ENCODE peak calls at places on chromosome 10, in ten cellular contexts. J is neural progenitor cell; N is GM12865; O is hepatocyte; T is neural crest cell; Z is HL-60; U is adrenal gland; E is CD4-positive, alpha-beta T cell; S is PC-9; C is cardiac muscle cell. K is an unnamed sample.

GRCh38 chr10:6987536-6987945 is 407.5 kb upstream of the PRKCQ start:
- DNase-seq in T (peak; percentile 40), U (no peak), O (no peak), Z (no peak), C (no peak), S (no peak), E (no peak), J (no peak), N (no peak), K (no peak)

GRCh38 chr10:1149793-1150637 is 93.8 kb downstream of the WDR37 start:
- DNase-seq in E (no peak), Z (peak; percentile 2), J (no peak), C (peak; percentile 77), T (no peak), S (no peak), U (peak; percentile 70), N (no peak), O (peak; percentile 46), K (no peak)

GRCh38 chr10:102120987-102121738 is 995 bp upstream of the LDB1 start:
- DNase-seq in N (no peak), C (peak; percentile 95), T (peak; percentile 51), S (no peak), J (peak; percentile 89), Z (no peak), E (no peak), U (peak; percentile 85), O (peak; percentile 85), K (peak; percentile 79)

GRCh38 chr10:91521444-91521843 is 111.3 kb downstream of the HECTD2 start:
- DNase-seq in T (no peak), N (no peak), Z (no peak), C (peak; percentile 49), U (no peak), S (no peak), O (no peak), J (no peak), E (no peak), K (no peak)

GRCh38 chr10:8325417-8325980 is 271.0 kb downstream of the GATA3 start:
- DNase-seq in Z (no peak), S (no peak), E (no peak), O (no peak), C (no peak), J (no peak), N (no peak), U (no peak), T (no peak), K (no peak)

GRCh38 chr10:114970515-114970914 is 32.5 kb downstream of the TRUB1 start:
- DNase-seq in U (peak; percentile 55), O (no peak), Z (no peak), N (no peak), S (no peak), J (peak; percentile 23), C (no peak), T (no peak), E (no peak), K (peak; percentile 15)

GRCh38 chr10:103193820-103194529 is 903 bp upstream of the NT5C2 start:
- DNase-seq in S (peak; percentile 15), J (peak; percentile 31), U (peak; percentile 65), E (no peak), O (no peak), T (no peak), C (peak; percentile 83), Z (peak; percentile 69), N (peak; percentile 74), K (no peak)

GRCh38 chr10:132142396-132143161 is 44.2 kb upstream of the DPYSL4 start:
- DNase-seq in U (peak; percentile 64), J (peak; percentile 71), N (peak; percentile 9), T (peak; percentile 65), S (peak; percentile 8), C (peak; percentile 27), O (peak; percentile 73), E (peak; percentile 32), Z (no peak), K (peak; percentile 74)

GRCh38 chr10:97479939-97480338 is 18.3 kb downstream of the MMS19 start:
- DNase-seq in N (no peak), J (peak; percentile 84), C (no peak), Z (no peak), U (no peak), T (peak; percentile 29), S (no peak), E (no peak), O (no peak), K (peak; percentile 24)

GRCh38 chr10:78377362-78377761 is 343.7 kb downstream of the RPS24 start:
- DNase-seq in T (no peak), U (no peak), E (no peak), O (peak; percentile 29), N (no peak), Z (no peak), S (no peak), C (peak; percentile 40), J (peak; percentile 60), K (no peak)

GRCh38 chr10:11742009-11742778 is at the start of gene ECHDC3:
- DNase-seq in E (peak; percentile 41), U (no peak), C (peak; percentile 60), T (peak; percentile 26), S (peak; percentile 24), N (peak; percentile 49), J (peak; percentile 62), O (peak; percentile 42), Z (no peak), K (peak; percentile 58)

GRCh38 chr10:1097436-1097835 is 41.3 kb downstream of the WDR37 start:
- DNase-seq in N (no peak), J (no peak), T (no peak), Z (no peak), S (no peak), E (no peak), U (peak; percentile 41), C (no peak), O (no peak), K (no peak)

GRCh38 chr10:91022924-91023707 is 102.2 kb upstream of the ANKRD1 start:
- DNase-seq in O (no peak), E (no peak), Z (no peak), U (no peak), J (no peak), S (no peak), N (no peak), T (no peak), C (peak; percentile 62), K (no peak)

GRCh38 chr10:86038371-86038770 is 328.2 kb downstream of the GRID1 start:
- DNase-seq in C (no peak), S (no peak), E (no peak), T (no peak), Z (no peak), J (no peak), U (peak; percentile 24), O (no peak), N (no peak), K (no peak)

GRCh38 chr10:114665873-114666272 is 7.8 kb upstream of the ABLIM1 start:
- DNase-seq in U (no peak), T (no peak), S (no peak), Z (no peak), O (no peak), E (no peak), J (no peak), C (no peak), N (no peak), K (no peak)

GRCh38 chr10:121580276-121581116 is 17.7 kb downstream of the FGFR2 start:
- DNase-seq in O (no peak), J (peak; percentile 51), S (no peak), T (no peak), Z (no peak), N (no peak), E (no peak), C (no peak), U (no peak), K (peak; percentile 63)

GRCh38 chr10:90276894-90277447 is 575.6 kb downstream of the KIF20B start:
- DNase-seq in J (no peak), N (no peak), E (no peak), Z (no peak), O (no peak), C (peak; percentile 86), S (no peak), T (no peak), U (no peak), K (no peak)

GRCh38 chr10:110279062-110279986 is 25.4 kb downstream of the SMNDC1 start:
- DNase-seq in Z (peak; percentile 69), S (peak; percentile 20), U (peak; percentile 88), J (peak; percentile 55), N (peak; percentile 68), O (peak; percentile 69), T (peak; percentile 17), C (peak; percentile 82), E (peak; percentile 9), K (peak; percentile 27)
- TF ChIP-seq CTCF in Z (peak; percentile 63), S (peak; percentile 68), U (peak; percentile 90), J (peak; percentile 75), N (peak; percentile 63), O (peak; percentile 80), T (peak; percentile 87), C (peak; percentile 78), E (peak; percentile 70), K (peak; percentile 64)

GRCh38 chr10:76315240-76315639 is 883.8 kb downstream of the LRMDA start:
- DNase-seq in E (no peak), N (no peak), J (no peak), T (no peak), Z (no peak), O (no peak), S (no peak), C (no peak), U (no peak), K (no peak)
- TF ChIP-seq CTCF in E (no peak), N (peak; percentile 8), J (peak; percentile 15), T (no peak), Z (no peak), O (no peak), S (no peak), C (no peak), U (no peak), K (no peak)

DNA sequence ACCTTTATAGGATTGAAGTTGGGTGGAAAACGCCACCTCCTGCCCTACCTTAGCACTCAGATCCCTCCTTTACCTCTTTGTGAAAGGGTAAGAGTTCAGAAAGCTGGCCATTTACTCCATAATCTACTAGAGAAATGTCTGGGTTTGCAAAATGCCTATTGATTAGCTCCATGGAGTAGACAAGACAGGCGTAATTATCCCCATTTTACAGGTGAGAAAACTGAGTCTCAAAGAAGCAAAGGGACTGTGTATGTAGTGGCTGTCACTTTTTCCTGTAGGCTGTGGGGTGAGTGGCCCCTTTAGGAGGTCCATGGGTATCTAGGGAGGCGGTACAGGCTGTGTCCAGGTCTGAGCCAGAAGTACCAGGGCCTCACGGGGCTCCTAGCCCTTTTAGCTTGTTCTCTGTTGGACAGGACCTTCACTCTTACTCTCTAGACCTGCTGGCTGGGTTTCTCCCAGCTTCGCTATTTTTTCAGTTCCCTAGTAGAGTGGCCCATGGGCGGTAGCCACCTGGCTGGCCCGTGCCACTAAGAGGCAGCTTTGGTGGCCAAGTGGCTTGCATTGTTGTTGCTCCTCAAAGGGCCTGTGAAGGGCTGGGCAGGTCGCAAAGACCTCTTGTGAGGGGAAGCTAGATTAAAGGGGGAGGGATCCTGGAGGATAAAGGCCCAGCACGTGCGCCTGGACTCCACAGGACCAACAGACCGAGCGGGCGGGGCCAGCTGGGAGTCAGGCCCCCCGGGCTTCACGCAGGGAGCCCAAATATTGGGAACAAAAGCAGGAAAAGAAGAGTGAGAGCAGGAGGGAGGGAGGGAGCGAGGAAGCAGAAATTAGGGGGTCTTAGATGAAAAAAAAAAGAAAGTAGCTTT is 4.7 kb upstream of the PAX2 start:
- DNase-seq in J (peak; percentile 90), U (no peak), S (no peak), C (no peak), T (no peak), E (no peak), Z (no peak), N (no peak), O (no peak), K (no peak)
- TF ChIP-seq CTCF in J (no peak), U (no peak), S (no peak), C (no peak), T (no peak), E (no peak), Z (no peak), N (no peak), O (no peak), K (no peak)

GRCh38 chr10:70584366-70584765 is 18.2 kb downstream of the PRF1 start:
- DNase-seq in E (no peak), O (no peak), J (peak; percentile 38), Z (no peak), S (no peak), T (no peak), N (no peak), C (no peak), U (no peak), K (no peak)
- TF ChIP-seq CTCF in E (no peak), O (no peak), J (no peak), Z (no peak), S (no peak), T (no peak), N (no peak), C (no peak), U (no peak), K (no peak)